ENCODE peak calls at places on chromosomes 12 and 14, in six cellular contexts. I is fibroblast of mammary gland; B is iris pigment epithelial cell; V is upper lobe of right lung; P is CD4-positive, alpha-beta T cell; D is choroid plexus epithelial cell. T is an unnamed sample.

GRCh38 chr12:47818701-47819543 is 781 bp downstream of the HDAC7 start:
- DNase-seq in P (no peak), D (no peak), I (no peak), V (peak; percentile 91), B (no peak), T (peak; percentile 94)

GRCh38 chr14:76956253-76957090 is 72.0 kb downstream of the IRF2BPL start:
- DNase-seq in P (peak; percentile 84), B (peak; percentile 87), I (peak; percentile 90), D (peak; percentile 77), V (peak; percentile 94), T (peak; percentile 98)

GRCh38 chr12:40947812-40948211 is 240.3 kb upstream of the PDZRN4 start:
- DNase-seq in V (no peak), D (no peak), P (no peak), I (no peak), B (peak; percentile 64), T (no peak)

GRCh38 chr12:120078868-120079267 is 37.7 kb downstream of the RAB35 start:
- DNase-seq in I (no peak), P (no peak), D (no peak), V (peak; percentile 30), B (no peak), T (no peak)

GRCh38 chr12:42809226-42809625 is 219.7 kb upstream of the PRICKLE1 start:
- DNase-seq in I (no peak), V (no peak), P (no peak), D (peak; percentile 65), B (peak; percentile 69), T (no peak)

GRCh38 chr12:57152408-57153038 is 5.1 kb upstream of the LRP1-AS start:
- DNase-seq in V (no peak), P (no peak), I (peak; percentile 85), B (peak; percentile 72), D (peak; percentile 75), T (no peak)

GRCh38 chr12:95790025-95790911 is at the start of gene NTN4:
- DNase-seq in P (no peak), V (peak; percentile 77), D (peak; percentile 33), B (no peak), I (peak; percentile 26), T (peak; percentile 82)

GRCh38 chr12:101490286-101490920 is 15.3 kb downstream of the SPIC start:
- DNase-seq in V (no peak), I (no peak), P (no peak), B (peak; percentile 51), D (peak; percentile 80), T (no peak)

GRCh38 chr14:23353433-23353780 is 720 bp upstream of the SLC22A17 start:
- DNase-seq in D (no peak), V (no peak), I (no peak), P (no peak), B (no peak), T (no peak)

GRCh38 chr12:102980350-102980749 is 22.9 kb downstream of the ASCL1 start:
- DNase-seq in D (no peak), B (no peak), P (no peak), I (no peak), V (no peak), T (no peak)

GRCh38 chr12:91215940-91216454 is 33.4 kb upstream of the DCN start:
- DNase-seq in P (no peak), I (peak; percentile 79), D (no peak), V (no peak), B (peak; percentile 47), T (no peak)

GRCh38 chr12:54418441-54419087 is 502 bp downstream of the ITGA5 start:
- DNase-seq in V (no peak), P (no peak), B (no peak), D (no peak), I (no peak), T (peak; percentile 71)

GRCh38 chr14:72892879-72893635 is 844 bp downstream of the DPF3 start:
- DNase-seq in B (peak; percentile 40), D (peak; percentile 36), V (peak; percentile 67), P (peak; percentile 2), I (no peak), T (peak; percentile 71)

GRCh38 chr12:70427611-70428010 is 61.5 kb downstream of the KCNMB4 start:
- DNase-seq in V (no peak), P (no peak), D (no peak), I (peak; percentile 33), B (peak; percentile 16), T (no peak)

GRCh38 chr12:64672925-64673409 is 62.7 kb downstream of the RASSF3 start:
- DNase-seq in B (no peak), I (peak; percentile 20), V (no peak), D (peak; percentile 61), P (no peak), T (peak; percentile 85)

GRCh38 chr12:39127401-39127800 is 222.0 kb upstream of the CPNE8 start:
- DNase-seq in D (no peak), B (peak; percentile 35), P (no peak), V (no peak), I (peak; percentile 75), T (no peak)

GRCh38 chr12:3491938-3492867 is 1.2 kb downstream of the PRMT8 start:
- DNase-seq in D (peak; percentile 73), B (peak; percentile 56), V (peak; percentile 71), I (peak; percentile 29), P (no peak), T (peak; percentile 80)

GRCh38 chr14:73457935-73458218 is 469 bp downstream of the NUMB start:
- DNase-seq in P (no peak), I (no peak), V (peak; percentile 77), B (no peak), D (no peak), T (peak; percentile 87)

GRCh38 chr12:25730489-25731349 is 177.6 kb upstream of the LMNTD1 start:
- DNase-seq in D (no peak), V (no peak), P (no peak), I (no peak), B (no peak), T (no peak)

GRCh38 chr14:103629503-103630121 is 601 bp downstream of the KLC1 start:
- DNase-seq in B (no peak), I (no peak), V (peak; percentile 80), D (no peak), P (no peak), T (peak; percentile 88)

GRCh38 chr12:89762498-89763170 is 54.0 kb upstream of the ATP2B1 start:
- DNase-seq in V (no peak), D (no peak), B (no peak), I (no peak), P (no peak), T (no peak)

GRCh38 chr12:90618606-90619005 is 336.4 kb downstream of the CCER1 start:
- DNase-seq in I (peak; percentile 6), D (peak; percentile 7), P (no peak), B (peak; percentile 12), V (no peak), T (no peak)

GRCh38 chr12:116539361-116539771 is 19.8 kb upstream of the MAP1LC3B2 start:
- DNase-seq in I (peak; percentile 64), D (no peak), P (no peak), V (no peak), B (peak; percentile 33), T (no peak)

GRCh38 chr14:50037837-50038236 is 78.5 kb downstream of the VCPKMT start:
- DNase-seq in B (no peak), V (peak; percentile 68), P (no peak), D (no peak), I (peak; percentile 39), T (no peak)

GRCh38 chr12:131091976-131092691 is 138.4 kb downstream of the ADGRD1 start:
- DNase-seq in V (peak; percentile 54), B (no peak), P (no peak), D (no peak), I (no peak), T (peak; percentile 53)

GRCh38 chr14:98802044-98802443 is 470.0 kb downstream of the BCL11B start:
- DNase-seq in D (no peak), I (no peak), V (no peak), P (no peak), B (no peak), T (no peak)

GRCh38 chr12:29895966-29896365 is 112.2 kb upstream of the TMTC1 start:
- DNase-seq in P (no peak), I (no peak), V (no peak), B (no peak), D (no peak), T (no peak)

GRCh38 chr14:93160353-93160801 is 24.3 kb downstream of the MOAP1 start:
- DNase-seq in V (no peak), B (peak; percentile 29), P (no peak), D (peak; percentile 43), I (peak; percentile 20), T (peak; percentile 29)

GRCh38 chr12:63944036-63944579 is 99.6 kb downstream of the SRGAP1 start:
- DNase-seq in V (no peak), P (no peak), D (no peak), I (no peak), B (no peak), T (no peak)

GRCh38 chr12:31832740-31833540 is 104.1 kb upstream of the AMN1 start:
- DNase-seq in I (no peak), B (no peak), D (no peak), P (peak; percentile 1), V (no peak), T (no peak)

GRCh38 chr14:64845878-64846277 is 33.8 kb downstream of the SPTB start:
- DNase-seq in V (no peak), B (peak; percentile 89), P (no peak), D (peak; percentile 71), I (peak; percentile 3), T (no peak)

GRCh38 chr14:96038920-96039632 is at the start of gene C14orf132:
- DNase-seq in D (peak; percentile 62), V (peak; percentile 89), I (peak; percentile 48), B (peak; percentile 56), P (peak; percentile 20), T (peak; percentile 92)

GRCh38 chr12:25959069-25959961 is 833 bp downstream of the RASSF8 start:
- DNase-seq in I (peak; percentile 91), P (no peak), V (peak; percentile 87), B (peak; percentile 93), D (peak; percentile 92), T (peak; percentile 87)

GRCh38 chr14:71119075-71119474 is 211.8 kb downstream of the PCNX1 start:
- DNase-seq in V (no peak), P (no peak), B (peak; percentile 55), I (peak; percentile 65), D (peak; percentile 29), T (no peak)

GRCh38 chr12:124480469-124481256 is 86.7 kb downstream of the NCOR2 start:
- DNase-seq in I (peak; percentile 78), P (no peak), B (peak; percentile 91), D (peak; percentile 90), V (no peak), T (peak; percentile 96)

GRCh38 chr14:101905614-101906013 is 58.8 kb upstream of the DYNC1H1 start:
- DNase-seq in D (no peak), I (no peak), P (no peak), V (no peak), B (no peak), T (no peak)

GRCh38 chr14:89004195-89004594 is 179.7 kb downstream of the TTC8 start:
- DNase-seq in P (no peak), I (peak; percentile 79), D (peak; percentile 66), V (no peak), B (peak; percentile 84), T (no peak)

GRCh38 chr12:111446044-111446581 is 40.4 kb downstream of the SH2B3 start:
- DNase-seq in P (no peak), V (no peak), B (peak; percentile 48), D (peak; percentile 78), I (peak; percentile 62), T (peak; percentile 81)

GRCh38 chr12:103560604-103561101 is 26.4 kb upstream of the STAB2 start:
- DNase-seq in P (no peak), V (no peak), I (peak; percentile 100), D (peak; percentile 93), B (peak; percentile 98), T (no peak)

T was measured in kidney.